ENCODE peak calls at places on chromosomes 13 and 19, in six cellular contexts. Y is stimulated activated CD4-positive, alpha-beta T cell treated with anti-CD3 and anti-CD28 coated beads, Interleukin-2, amount 100 ng/mL, for 48 hours; U is stimulated activated CD8-positive, alpha-beta memory T cell treated with anti-CD3 and anti-CD28 coated beads, Interleukin-12 subunit alpha, Interleukin-12 subunit beta, amount 100 ng/mL, for 4 hours; J is central memory CD4-positive, alpha-beta T cell; R is AML-193; E is cardiac fibroblast. K is an unnamed sample.

GRCh38 chr19:39544920-39545319 is 5.0 kb upstream of the EID2 start:
- DNase-seq in J (peak), U (no peak), R (no peak), Y (no peak), E (no peak), K (no peak)

GRCh38 chr19:44566984-44567383 is 37.5 kb upstream of the CEACAM20 start:
- DNase-seq in J (no peak), E (no peak), Y (no peak), U (no peak), R (no peak), K (no peak)

GRCh38 chr19:17049711-17050280 is 23.2 kb upstream of the CPAMD8 start:
- DNase-seq in U (no peak), E (peak), R (no peak), Y (no peak), J (no peak), K (no peak)

GRCh38 chr13:40175639-40176038 is 490.8 kb downstream of the FOXO1 start:
- DNase-seq in R (no peak), E (peak), J (no peak), Y (no peak), U (no peak), K (no peak)

GRCh38 chr13:91539458-91540156 is 141.2 kb downstream of the GPC5 start:
- DNase-seq in J (no peak), U (no peak), E (no peak), R (no peak), Y (no peak), K (no peak)

GRCh38 chr19:11265785-11266236 is 3.5 kb upstream of the DOCK6 start:
- DNase-seq in R (no peak), Y (no peak), J (no peak), E (no peak), U (no peak), K (no peak)

GRCh38 chr19:44741841-44742352 is 6.6 kb upstream of the BCL3 start:
- DNase-seq in J (no peak), Y (no peak), R (peak), U (no peak), E (peak), K (peak)

GRCh38 chr19:55340784-55341147 is 1.1 kb downstream of the KMT5C start:
- DNase-seq in J (no peak), E (no peak), Y (no peak), R (no peak), U (no peak), K (no peak)

GRCh38 chr13:101706651-101707050 is 254.2 kb downstream of the ITGBL1 start:
- DNase-seq in E (peak), U (no peak), R (peak), J (peak), Y (no peak), K (no peak)

GRCh38 chr13:80871481-80871880 is 530.6 kb upstream of the SPRY2 start:
- DNase-seq in R (no peak), J (no peak), E (peak), Y (no peak), U (no peak), K (no peak)

GRCh38 chr13:91346848-91347211 is 657 bp upstream of the MIR17HG start:
- DNase-seq in E (peak), U (peak), J (peak), Y (peak), R (no peak), K (no peak)

GRCh38 chr19:39167461-39168257 is 29.1 kb upstream of the NCCRP1 start:
- DNase-seq in Y (no peak), J (no peak), R (no peak), E (no peak), U (no peak), K (no peak)

GRCh38 chr19:50658438-50659317 is 9.4 kb downstream of the C19orf81 start:
- DNase-seq in Y (peak), E (peak), U (peak), R (peak), J (no peak), K (no peak)

GRCh38 chr13:96075953-96076543 is 13.9 kb upstream of the HS6ST3 start:
- DNase-seq in U (no peak), R (peak), E (peak), J (no peak), Y (no peak), K (no peak)

GRCh38 chr19:10889880-10890279 is 18.5 kb downstream of the CARM1 start:
- DNase-seq in J (no peak), E (no peak), R (no peak), Y (no peak), U (no peak), K (no peak)

GRCh38 chr13:73465629-73465974 is 406.8 kb downstream of the KLF5 start:
- DNase-seq in Y (no peak), E (no peak), U (no peak), R (no peak), J (no peak), K (no peak)

GRCh38 chr13:42959615-42960014 is 32.4 kb downstream of the EPSTI1 start:
- DNase-seq in U (no peak), R (no peak), J (no peak), Y (no peak), E (peak), K (no peak)

GRCh38 chr13:37342205-37342604 is 236.7 kb upstream of the CSNK1A1L start:
- DNase-seq in R (no peak), E (no peak), Y (no peak), J (no peak), U (no peak), K (no peak)

GRCh38 chr13:49893591-49893990 is 42.5 kb downstream of the SPRYD7 start:
- DNase-seq in U (no peak), Y (no peak), J (no peak), E (no peak), R (no peak), K (no peak)

GRCh38 chr19:47609885-47610545 is 1.1 kb downstream of the BICRA start:
- DNase-seq in J (peak), E (peak), Y (peak), R (peak), U (peak), K (no peak)

K was measured in GOT3.